ENCODE peak calls at places on chromosome X, in five cellular contexts. O, C, L, F and J are unnamed samples.

GRCh38 chrX:111881715-111882114 is 5.7 kb downstream of the TRPC5OS start:
- DNase-seq in C (no peak), L (no peak), F (no peak), O (no peak), J (no peak)

GRCh38 chrX:66030505-66031317 is 9.2 kb downstream of the VSIG4 start:
- DNase-seq in C (no peak), L (peak), F (no peak), O (no peak), J (no peak)

GRCh38 chrX:67563469-67564448 is 19.9 kb downstream of the AR start:
- DNase-seq in F (peak), O (no peak), L (no peak), C (no peak), J (no peak)

GRCh38 chrX:100687128-100687527 is 43.1 kb downstream of the SRPX2 start:
- DNase-seq in F (no peak), C (no peak), O (no peak), L (no peak), J (no peak)

GRCh38 chrX:9352683-9353430 is 112.0 kb upstream of the TBL1X start:
- DNase-seq in C (no peak), F (no peak), O (peak), L (peak), J (peak)

GRCh38 chrX:148871422-148872152 is 371.2 kb downstream of the AFF2 start:
- DNase-seq in C (no peak), O (no peak), L (no peak), F (no peak), J (peak)

GRCh38 chrX:23344208-23344903 is 9.7 kb downstream of the PTCHD1 start:
- DNase-seq in O (no peak), F (no peak), L (no peak), C (no peak), J (peak)

GRCh38 chrX:108712886-108713285 is 23.5 kb downstream of the IRS4 start:
- DNase-seq in L (no peak), C (no peak), O (no peak), F (no peak), J (no peak)

GRCh38 chrX:103941201-103941975 is 21.0 kb upstream of the TMSB15B start:
- DNase-seq in O (no peak), F (no peak), L (peak), C (peak), J (peak)

GRCh38 chrX:101460669-101461068 is 24.6 kb upstream of the ARMCX4 start:
- DNase-seq in C (no peak), L (no peak), O (no peak), F (no peak), J (no peak)

GRCh38 chrX:44224760-44225159 is 118.7 kb downstream of the EFHC2 start:
- DNase-seq in L (no peak), O (no peak), C (no peak), F (no peak), J (no peak)

GRCh38 chrX:31860686-31861085 is 788.8 kb upstream of the FTHL17 start:
- DNase-seq in C (no peak), O (no peak), L (no peak), F (no peak), J (no peak)

GRCh38 chrX:136204571-136204970 is 46.6 kb downstream of the MAP7D3 start:
- DNase-seq in C (peak), L (no peak), O (no peak), F (no peak), J (peak)

GRCh38 chrX:54964766-54965511 is 29.0 kb downstream of the PFKFB1 start:
- DNase-seq in O (no peak), C (no peak), L (no peak), F (no peak), J (no peak)

GRCh38 chrX:150577174-150577573 is 8.8 kb downstream of the MTM1 start:
- DNase-seq in F (no peak), O (no peak), L (no peak), C (no peak), J (no peak)

GRCh38 chrX:1492421-1493012 is 39.8 kb upstream of the ASMTL start:
- DNase-seq in O (no peak), L (no peak), C (no peak), F (no peak), J (no peak)

GRCh38 chrX:49103637-49104036 is 19.9 kb downstream of the GPKOW start:
- DNase-seq in C (no peak), O (no peak), F (no peak), L (no peak), J (no peak)

GRCh38 chrX:49108641-49109040 is 14.9 kb downstream of the GPKOW start:
- DNase-seq in C (no peak), O (no peak), L (no peak), F (no peak), J (no peak)

GRCh38 chrX:49110417-49110816 is 13.1 kb downstream of the GPKOW start:
- DNase-seq in O (no peak), F (no peak), C (no peak), L (no peak), J (no peak)

GRCh38 chrX:49106296-49106695 is 17.2 kb downstream of the GPKOW start:
- DNase-seq in O (no peak), C (no peak), L (no peak), F (no peak), J (no peak)

DNA sequence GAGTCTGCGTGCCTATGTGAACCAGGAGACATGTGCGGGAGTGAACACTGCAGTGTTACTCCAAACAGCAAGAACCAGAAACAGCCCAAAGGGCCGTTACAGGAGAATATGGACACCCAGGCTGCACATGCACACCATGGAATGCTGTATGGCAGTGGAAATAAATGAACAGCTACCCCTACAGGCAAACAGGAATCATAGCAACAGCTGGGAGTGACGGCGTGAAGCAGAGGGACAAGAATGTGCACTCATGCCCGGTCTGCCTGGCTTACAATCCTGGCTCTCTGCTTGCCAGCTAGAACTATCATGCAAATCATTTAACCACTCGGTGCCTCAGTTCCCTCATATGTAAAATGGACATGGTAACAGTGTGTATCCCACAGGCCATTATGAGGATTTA is 16.6 kb downstream of the GPKOW start:
- DNase-seq in F (peak), O (no peak), L (peak), C (peak), J (peak)
- TF ChIP-seq CTCF in F (peak), O (peak), L (peak), C (peak), J (peak)

GRCh38 chrX:53441531-53442321 is 7.6 kb upstream of the HSD17B10 start:
- DNase-seq in O (peak), C (peak), F (peak), L (no peak), J (peak)

GRCh38 chrX:53442322-53442631 is 8.1 kb upstream of the HSD17B10 start:
- DNase-seq in F (no peak), L (no peak), C (no peak), O (no peak), J (no peak)

GRCh38 chrX:53440101-53440500 is 5.9 kb upstream of the HSD17B10 start:
- DNase-seq in F (no peak), L (no peak), C (no peak), O (no peak), J (no peak)

GRCh38 chrX:53438832-53439230 is 4.7 kb upstream of the HSD17B10 start:
- DNase-seq in L (no peak), F (no peak), C (no peak), O (no peak), J (no peak)

DNA sequence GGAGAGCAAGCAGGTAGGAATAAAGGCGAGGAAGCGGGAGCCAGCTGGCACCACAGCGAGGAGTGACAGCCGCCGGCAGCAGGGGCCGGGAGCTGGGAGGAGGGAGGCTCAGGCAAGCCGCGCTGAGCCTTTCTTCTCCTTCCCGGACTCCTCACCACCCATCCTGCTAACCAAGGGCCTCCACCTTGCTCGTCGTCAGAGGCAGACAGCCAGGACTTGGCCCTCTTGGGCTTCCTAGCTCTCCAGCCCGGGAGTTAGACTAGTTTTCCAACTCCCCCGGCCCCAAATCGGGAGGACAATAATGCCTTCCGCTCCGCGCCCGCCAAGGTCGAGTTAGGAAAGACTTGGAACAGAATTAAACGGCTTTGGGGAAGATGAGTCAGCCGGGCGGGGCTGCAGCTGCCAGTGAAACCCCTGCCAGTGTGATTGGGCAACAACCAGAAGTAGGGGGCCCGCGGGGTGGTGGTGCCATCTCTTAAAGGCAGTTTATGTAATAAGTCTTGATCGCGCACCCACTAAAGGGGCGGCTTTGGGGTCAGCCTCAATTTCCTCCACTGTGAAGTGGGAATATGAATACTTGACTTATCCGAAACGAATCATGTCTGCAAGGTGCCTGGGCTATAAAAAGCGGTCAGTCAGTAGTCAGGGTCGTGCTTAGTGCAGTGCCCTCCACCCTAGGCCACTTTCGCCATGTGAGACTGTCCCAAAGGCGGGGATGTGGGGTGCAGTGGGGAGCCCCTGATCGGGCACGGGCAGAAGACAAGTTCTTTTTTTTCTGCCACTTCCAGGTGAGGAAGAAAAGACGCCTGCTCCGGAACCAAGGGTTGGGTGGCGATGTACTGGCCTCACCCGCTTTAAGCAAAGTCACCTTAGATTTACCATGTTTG is 6.7 kb upstream of the HSD17B10 start:
- DNase-seq in C (peak), L (no peak), O (peak), F (peak), J (peak)
- H3K4me3 ChIP-seq in C (peak), L (no peak), O (peak), F (peak), J (peak)

GRCh38 chrX:15515931-15516330 is 15.3 kb downstream of the BMX start:
- DNase-seq in L (peak), F (no peak), C (no peak), O (no peak), J (no peak)
- TF ChIP-seq CTCF in L (no peak), F (no peak), C (no peak), O (no peak), J (no peak)

DNA sequence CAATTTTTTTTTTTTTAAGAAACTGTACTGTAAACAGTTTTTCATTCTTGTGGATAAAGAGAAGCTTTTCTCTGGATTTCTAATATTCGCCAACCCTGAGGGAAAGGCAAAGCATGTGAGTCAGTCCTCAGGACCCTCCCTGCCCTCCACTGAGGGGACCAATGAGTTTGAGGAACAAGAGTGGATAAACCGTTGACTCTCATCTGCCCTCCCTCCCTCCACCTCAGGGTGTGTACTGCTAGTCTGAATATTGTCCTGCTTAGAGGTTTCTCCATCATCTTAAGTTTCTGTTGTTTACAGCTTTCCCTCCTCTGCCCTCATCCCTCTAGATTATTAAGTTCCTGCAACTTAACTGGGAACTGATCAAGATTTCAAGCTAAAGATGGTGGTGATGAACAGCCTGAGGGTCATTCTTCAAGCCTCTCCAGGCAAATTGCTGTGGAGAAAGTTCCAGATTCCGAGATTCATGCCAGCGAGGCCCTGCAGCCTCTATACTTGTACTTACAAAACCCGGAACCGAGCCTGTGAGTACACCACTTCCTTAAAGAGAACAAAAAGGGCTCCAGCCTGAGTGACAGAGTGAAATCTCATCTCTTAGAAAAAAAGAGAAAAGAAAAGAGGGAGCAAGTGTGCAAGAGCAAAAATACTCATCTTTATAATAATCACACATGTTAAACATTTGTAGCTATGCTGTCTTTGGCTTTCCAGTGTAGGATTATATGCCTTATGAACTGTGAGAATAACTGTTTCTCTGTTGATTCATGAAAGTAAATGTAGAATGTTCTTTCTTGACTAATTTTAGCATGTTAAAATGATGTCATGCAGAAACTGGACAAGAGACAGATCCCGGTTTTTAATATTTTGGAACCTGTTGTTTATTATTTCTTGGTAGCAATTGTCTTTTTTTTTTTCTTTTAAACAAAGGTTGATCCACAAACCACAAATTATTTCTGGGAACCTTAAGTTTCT is 11.9 kb downstream of the CA5B start:
- DNase-seq in O (no peak), C (no peak), L (no peak), F (peak), J (no peak)
- H3K4me3 ChIP-seq in O (no peak), C (no peak), L (no peak), F (no peak), J (no peak)

GRCh38 chrX:35382966-35383365 is 415.2 kb upstream of the MAGEB16 start:
- DNase-seq in C (no peak), F (no peak), O (no peak), L (no peak), J (no peak)

DNA sequence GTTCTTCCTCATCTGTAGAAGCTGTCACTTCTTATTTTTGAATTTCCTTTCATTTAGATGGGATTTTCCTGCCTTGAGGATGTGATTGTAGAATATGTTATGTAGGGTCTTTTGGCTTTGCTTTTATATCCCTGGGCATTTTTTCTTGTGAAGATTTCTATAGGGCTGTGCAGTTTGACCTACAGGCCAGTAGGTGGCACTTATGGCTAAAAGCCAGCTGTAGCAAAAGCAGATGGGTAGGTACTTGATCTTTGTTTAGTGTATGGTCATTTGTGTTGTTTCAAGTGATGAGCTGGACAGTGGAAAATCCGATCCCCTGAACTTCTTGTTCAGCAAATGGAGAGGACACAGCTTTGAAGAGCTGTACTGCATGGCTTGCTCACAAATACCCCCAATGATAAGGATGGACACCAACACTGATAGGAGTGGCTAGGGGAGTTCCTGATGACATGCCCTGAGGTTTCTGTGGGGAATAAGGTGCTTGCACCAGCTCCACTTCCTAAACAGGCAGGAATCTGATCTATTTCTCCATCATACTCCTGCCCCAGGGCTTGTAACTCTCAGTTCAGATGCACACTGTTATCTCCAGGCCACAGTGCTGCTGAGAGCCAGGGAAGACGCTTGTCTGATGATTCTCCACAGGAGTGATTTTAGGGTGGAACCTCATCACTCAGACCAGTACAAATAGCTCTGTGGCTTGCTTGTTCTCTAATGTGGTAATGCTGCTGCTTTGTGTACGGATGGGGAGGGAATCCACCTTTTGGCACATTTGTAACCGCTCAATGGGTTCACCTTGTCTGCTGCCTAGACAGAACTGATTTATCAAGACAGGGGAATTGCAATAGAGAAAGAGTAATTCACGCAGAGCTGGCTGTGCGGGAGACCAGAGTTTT is 417.1 kb upstream of the MAGEB16 start:
- DNase-seq in O (no peak), F (no peak), L (no peak), C (peak), J (peak)
- TF ChIP-seq CTCF in O (peak), F (peak), L (peak), C (peak), J (peak)

GRCh38 chrX:11667286-11667685 is 1.6 kb upstream of the ARHGAP6 start:
- DNase-seq in C (no peak), O (no peak), F (no peak), L (no peak), J (no peak)
- H3K4me3 ChIP-seq in C (no peak), O (no peak), F (no peak), L (no peak), J (no peak)

GRCh38 chrX:129347291-129347690 is 176.0 kb downstream of the SMARCA1 start:
- DNase-seq in C (no peak), L (no peak), F (no peak), O (no peak), J (no peak)
- TF ChIP-seq CTCF in C (no peak), L (no peak), F (no peak), O (no peak), J (peak)

GRCh38 chrX:2697306-2697705 is 6.2 kb downstream of the CD99 start:
- DNase-seq in C (no peak), O (no peak), L (no peak), F (no peak), J (no peak)
- H3K4me3 ChIP-seq in C (no peak), O (peak), L (no peak), F (peak), J (no peak)

GRCh38 chrX:75297508-75297907 is 23.6 kb downstream of the UPRT start:
- DNase-seq in O (no peak), F (no peak), L (no peak), C (no peak), J (no peak)

GRCh38 chrX:75291611-75292010 is 17.7 kb downstream of the UPRT start:
- DNase-seq in L (no peak), O (no peak), F (no peak), C (no peak), J (no peak)

GRCh38 chrX:75301060-75301459 is 27.2 kb downstream of the UPRT start:
- DNase-seq in O (no peak), L (no peak), F (no peak), C (no peak), J (peak)

DNA sequence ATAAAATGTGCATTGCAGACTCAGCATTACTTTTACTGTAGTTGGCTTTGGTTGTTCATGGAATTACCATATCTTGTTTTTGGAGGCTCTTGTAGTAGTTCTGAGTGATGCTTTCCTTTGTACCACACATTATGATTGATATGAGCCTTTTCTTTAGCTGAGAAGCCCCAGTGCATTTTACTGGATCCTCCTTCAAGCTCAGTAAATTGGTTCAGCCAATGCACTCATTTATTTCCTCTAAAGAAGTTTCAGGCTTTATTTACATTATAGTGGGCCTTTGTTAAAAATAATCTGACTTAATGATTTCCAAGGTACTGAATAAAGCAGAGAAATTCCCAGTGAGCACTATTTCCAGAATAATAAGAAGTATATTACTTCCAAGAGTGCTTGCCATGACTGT is 21.8 kb downstream of the UPRT start:
- DNase-seq in O (no peak), C (no peak), L (no peak), F (no peak), J (no peak)
- TF ChIP-seq CTCF in O (no peak), C (no peak), L (no peak), F (no peak), J (no peak)

DNA sequence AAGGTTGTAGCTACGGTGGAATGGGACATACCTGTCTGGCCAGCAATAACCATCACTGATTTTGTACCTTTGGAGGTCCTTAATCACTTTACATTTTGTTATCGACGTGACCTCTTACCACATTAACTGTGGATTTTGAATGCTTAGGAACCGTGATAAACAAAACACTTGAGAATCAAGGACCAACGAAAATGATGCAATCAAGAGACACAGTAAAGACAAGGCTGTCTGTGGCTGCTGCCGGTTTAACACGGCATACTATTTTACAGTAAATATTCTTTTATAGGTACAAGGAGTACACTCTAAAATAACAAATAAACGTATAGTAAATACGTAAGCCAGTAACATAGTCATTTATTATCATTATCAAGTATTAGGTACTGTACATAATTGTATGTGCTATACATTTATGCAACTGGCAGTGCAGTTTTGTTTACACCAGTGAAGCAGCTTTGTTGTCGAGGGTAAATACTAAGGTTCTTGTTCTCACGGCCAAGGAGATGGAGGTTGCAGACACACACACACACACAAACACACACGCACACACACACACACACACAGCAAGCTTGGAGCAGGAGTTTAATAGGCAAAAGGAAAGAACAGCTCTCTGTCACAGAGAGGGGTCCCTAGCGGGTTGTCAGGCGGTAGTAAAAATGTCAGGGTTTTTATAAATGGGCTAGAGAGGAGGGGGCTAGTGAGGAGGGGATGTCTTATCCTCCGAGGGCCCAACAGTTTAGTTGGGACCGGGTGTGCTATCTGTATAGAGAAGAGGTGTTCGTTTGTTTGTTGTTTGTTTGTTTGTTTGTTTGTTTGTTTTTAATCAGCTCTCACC is 194.7 kb upstream of the CXorf51B start:
- DNase-seq in F (no peak), O (no peak), L (no peak), C (no peak), J (no peak)
- H3K4me3 ChIP-seq in F (no peak), O (no peak), L (no peak), C (no peak), J (no peak)